ENCODE peak calls at places on chromosomes 13 and 19, in ten cellular contexts. D is tibial artery; M is IMR-90; A is hepatocyte; I is left ventricle myocardium inferior; U is sigmoid colon; H is CD8-positive, alpha-beta memory T cell; V is mammary epithelial cell; R is upper lobe of right lung; G is psoas muscle. Q is an unnamed sample.
A peak's percentile ranks its signal among the peaks of the same experiment; 100 is the strongest.

GRCh38 chr13:74770361-74770760 is 636.2 kb upstream of the KLF12 start:
- DNase-seq in R (no peak), V (peak; percentile 81), D (no peak), U (no peak), H (no peak), I (no peak), A (no peak), M (peak; percentile 94), G (no peak), Q (no peak)

GRCh38 chr13:105814219-105814901 is 721.1 kb downstream of the EFNB2 start:
- DNase-seq in I (no peak), R (no peak), H (no peak), V (peak; percentile 95), M (no peak), D (no peak), A (no peak), G (no peak), U (no peak), Q (no peak)

GRCh38 chr19:33868821-33869412 is 72.2 kb downstream of the KCTD15 start:
- DNase-seq in H (no peak), M (no peak), A (peak; percentile 44), V (peak; percentile 50), D (no peak), R (no peak), G (peak; percentile 37), I (peak; percentile 35), U (peak; percentile 77), Q (peak; percentile 31)

GRCh38 chr19:7831452-7831851 is 1.4 kb downstream of the EVI5L start:
- DNase-seq in I (no peak), H (no peak), V (peak; percentile 50), M (peak; percentile 34), U (no peak), A (peak; percentile 61), G (no peak), D (no peak), R (no peak), Q (peak; percentile 70)

GRCh38 chr13:51457086-51457485 is 4.2 kb upstream of the INTS6 start:
- DNase-seq in A (no peak), R (no peak), I (no peak), U (no peak), G (no peak), V (no peak), D (no peak), H (no peak), M (no peak), Q (no peak)

GRCh38 chr19:52942371-52943133 is 19.3 kb upstream of the ZNF888 start:
- DNase-seq in H (peak; percentile 93), G (peak; percentile 92), I (peak; percentile 94), D (peak; percentile 97), A (peak; percentile 92), M (peak; percentile 75), U (peak; percentile 97), V (peak; percentile 79), R (peak; percentile 96), Q (peak; percentile 92)

GRCh38 chr13:51221674-51222509 is at the start of gene FAM124A:
- DNase-seq in M (peak; percentile 4), I (peak; percentile 50), D (no peak), U (peak; percentile 75), A (peak; percentile 80), V (no peak), R (peak; percentile 77), H (no peak), G (peak; percentile 48), Q (peak; percentile 46)

GRCh38 chr19:30567535-30568232 is 195.5 kb downstream of the ZNF536 start:
- DNase-seq in H (no peak), I (no peak), A (no peak), M (no peak), G (no peak), D (peak; percentile 13), U (no peak), R (no peak), V (no peak), Q (no peak)

GRCh38 chr13:66659291-66660012 is 570.7 kb downstream of the PCDH9 start:
- DNase-seq in H (no peak), A (no peak), G (no peak), V (no peak), M (no peak), D (no peak), U (no peak), R (no peak), I (no peak), Q (no peak)

GRCh38 chr19:2983351-2984195 is 6.2 kb downstream of the TLE6 start:
- DNase-seq in I (peak; percentile 74), U (peak; percentile 86), M (peak; percentile 7), D (peak; percentile 95), G (peak; percentile 69), V (peak; percentile 76), H (no peak), A (peak; percentile 75), R (peak; percentile 72), Q (peak; percentile 80)

GRCh38 chr19:35013047-35013819 is 13.1 kb downstream of the GRAMD1A start:
- DNase-seq in I (peak; percentile 76), G (peak; percentile 75), M (peak; percentile 57), A (peak; percentile 82), D (peak; percentile 80), V (peak; percentile 20), H (peak; percentile 74), U (peak; percentile 92), R (peak; percentile 89), Q (peak; percentile 7)

GRCh38 chr19:31499281-31499680 is 150.0 kb upstream of the TSHZ3 start:
- DNase-seq in V (no peak), I (no peak), R (no peak), M (no peak), H (no peak), G (no peak), U (no peak), A (no peak), D (no peak), Q (no peak)

GRCh38 chr19:38696733-38697055 is 47.6 kb downstream of the CAPN12 start:
- DNase-seq in U (no peak), I (no peak), V (no peak), M (no peak), G (no peak), H (no peak), A (no peak), R (no peak), D (no peak), Q (no peak)

GRCh38 chr13:114130708-114131580 is 1.5 kb downstream of the RASA3 start:
- DNase-seq in R (no peak), G (peak; percentile 76), M (peak; percentile 91), V (peak; percentile 73), H (peak; percentile 48), I (peak; percentile 55), U (peak; percentile 81), D (peak; percentile 83), A (peak; percentile 57), Q (peak; percentile 50)

GRCh38 chr19:2618611-2619010 is 83.9 kb downstream of the GNG7 start:
- DNase-seq in G (peak; percentile 60), H (peak; percentile 42), R (peak; percentile 93), M (peak; percentile 28), D (peak; percentile 83), I (peak; percentile 69), U (peak; percentile 80), A (no peak), V (peak; percentile 77), Q (no peak)

GRCh38 chr13:30932481-30933333 is at the start of gene TEX26:
- DNase-seq in I (no peak), V (no peak), A (peak; percentile 62), M (no peak), U (no peak), G (no peak), H (no peak), R (no peak), D (no peak), Q (no peak)

GRCh38 chr19:14544977-14545715 is 15.8 kb downstream of the TECR start:
- DNase-seq in D (no peak), I (peak; percentile 79), G (peak; percentile 92), R (peak; percentile 74), V (no peak), H (no peak), M (no peak), A (peak; percentile 5), U (peak; percentile 77), Q (no peak)
- H3K4me1 ChIP-seq in D (no peaks in the 10 kb centered on the region), I (peaks cover 41% of the 10 kb centered on the region), G (peaks cover 37% of the 10 kb centered on the region), R (no peaks in the 10 kb centered on the region), V (peaks cover 22% of the 10 kb centered on the region), H (peaks cover 2% of the 10 kb centered on the region), M (peaks cover 6% of the 10 kb centered on the region), A (peaks cover 8% of the 10 kb centered on the region), U (peaks cover 6% of the 10 kb centered on the region), Q (peaks cover 4% of the 10 kb centered on the region)

DNA sequence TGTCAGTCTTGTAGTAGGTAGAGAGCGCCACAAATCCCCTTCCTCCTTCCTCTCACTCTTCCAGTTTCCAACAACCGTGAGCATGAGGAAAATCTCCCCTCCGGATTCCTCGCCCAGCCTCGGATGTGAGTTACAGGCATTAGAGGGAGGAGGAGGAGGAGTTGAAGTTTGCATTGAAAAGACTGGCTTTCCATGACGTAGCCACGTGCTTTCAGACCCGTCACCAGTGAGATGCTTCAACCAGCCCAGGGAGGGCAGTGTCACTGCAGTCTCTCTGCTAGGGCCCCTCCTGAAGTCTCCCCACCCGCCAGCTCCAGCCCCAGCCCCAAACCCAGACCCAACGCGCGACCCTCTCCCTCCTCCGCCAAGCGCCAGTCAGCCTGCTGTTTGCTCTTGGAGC is 444 bp upstream of the FGF14 start:
- DNase-seq in H (no peak), I (peak; percentile 16), R (no peak), U (peak; percentile 66), A (peak; percentile 10), M (peak; percentile 39), D (no peak), V (no peak), G (peak; percentile 25), Q (peak; percentile 28)
- H3K4me3 ChIP-seq in H (no peak overlapping the region), I (peak overlapping the region; percentile 74), R (peak overlapping the region; percentile 55), U (peak overlapping the region; percentile 45), A (no peak overlapping the region), M (no peak overlapping the region), D (peak overlapping the region; percentile 58), V (no peak overlapping the region), G (peak overlapping the region; percentile 61), Q (no peak overlapping the region)

GRCh38 chr19:4373601-4374441 is 26.5 kb downstream of the SH3GL1 start:
- DNase-seq in U (peak; percentile 84), M (peak; percentile 36), H (no peak), A (no peak), R (no peak), V (no peak), D (peak; percentile 91), G (peak; percentile 70), I (peak; percentile 55), Q (no peak)
- H3K4me1 ChIP-seq in U (peaks cover 88% of the 10 kb centered on the region), M (peaks cover 57% of the 10 kb centered on the region), H (peaks cover 59% of the 10 kb centered on the region), A (peaks cover 63% of the 10 kb centered on the region), R (peaks cover 94% of the 10 kb centered on the region), V (peaks cover 80% of the 10 kb centered on the region), D (peaks cover 23% of the 10 kb centered on the region), G (peaks cover 98% of the 10 kb centered on the region), I (peaks cover 94% of the 10 kb centered on the region), Q (peaks cover 13% of the 10 kb centered on the region)

DNA sequence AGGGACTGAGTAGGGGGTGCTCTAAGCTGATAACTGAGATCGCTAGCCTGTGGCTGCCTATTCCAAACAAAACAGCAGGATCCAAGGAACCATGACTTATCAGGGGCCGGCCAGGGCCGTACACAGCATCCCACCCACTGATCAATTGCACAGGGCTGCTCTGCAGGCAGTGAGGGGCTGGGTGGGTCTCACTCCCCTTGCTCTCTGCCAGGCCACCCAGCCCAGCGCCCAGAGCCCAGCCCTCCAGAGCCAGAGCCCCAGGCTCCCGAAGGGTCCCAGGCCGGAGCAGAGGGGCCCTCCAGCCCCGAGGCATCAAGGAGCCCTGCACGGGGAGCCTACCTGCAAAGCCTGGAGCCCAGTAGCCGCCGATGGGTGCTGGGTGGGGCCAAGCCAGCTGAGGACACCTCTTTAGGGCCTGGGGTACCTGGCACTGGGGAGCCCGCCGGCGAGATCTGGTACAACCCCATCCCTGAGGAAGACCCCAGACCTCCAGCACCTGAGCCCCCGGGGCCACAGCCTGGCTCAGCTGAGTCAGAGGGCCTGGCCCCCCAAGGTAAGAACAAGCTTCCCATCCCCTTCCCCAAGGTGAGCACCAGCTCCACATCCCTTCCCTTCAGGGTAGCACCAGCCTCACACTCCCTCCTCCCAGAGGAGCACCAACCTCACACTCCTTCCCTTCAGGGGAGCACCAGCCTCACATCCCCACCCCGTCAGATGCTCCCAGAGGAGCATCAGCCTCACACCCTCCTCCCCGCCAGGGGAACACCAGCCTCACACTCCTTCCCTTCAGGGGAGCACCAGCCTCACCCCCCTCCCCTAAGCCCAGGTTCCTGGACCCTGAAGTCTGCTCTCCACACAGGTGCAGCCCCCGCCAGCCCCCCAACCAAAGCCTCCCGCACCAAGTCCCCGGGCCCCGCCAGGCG is 1.9 kb downstream of the SYDE1 start:
- DNase-seq in D (no peak), G (no peak), U (no peak), I (no peak), R (no peak), V (no peak), M (no peak), H (no peak), A (no peak), Q (no peak)
- H3K4me3 ChIP-seq in D (no peak overlapping the region), G (peak overlapping the region; percentile 67), U (no peak overlapping the region), I (peak overlapping the region; percentile 91), R (no peak overlapping the region), V (no peak overlapping the region), M (no peak overlapping the region), H (no peak overlapping the region), A (no peak overlapping the region), Q (no peak overlapping the region)